ENCODE peak calls at places on chromosomes 13 and 19, in six cellular contexts. One of them, this sample, is unnamed.

GRCh38 chr13:36475468-36475867 is 43.2 kb downstream of the CCNA1 start:
- DNase-seq in K562: no peak
- DNase-seq in HCT116: no peak
- DNase-seq in SK-N-SH: peak
- DNase-seq in HepG2: peak
- DNase-seq in GM12878: no peak
- DNase-seq in this sample: no peak

GRCh38 chr13:25037057-25037813 is 58.7 kb upstream of the PABPC3 start:
- DNase-seq in K562: peak
- DNase-seq in HCT116: peak
- DNase-seq in SK-N-SH: peak
- DNase-seq in HepG2: peak
- DNase-seq in GM12878: no peak
- DNase-seq in this sample: peak

GRCh38 chr19:2917275-2918184 is 16.8 kb downstream of the ZNF57 start:
- DNase-seq in K562: no peak
- DNase-seq in HCT116: no peak
- DNase-seq in SK-N-SH: no peak
- DNase-seq in HepG2: no peak
- DNase-seq in GM12878: no peak
- DNase-seq in this sample: no peak

GRCh38 chr19:41261474-41262190 is 2.5 kb upstream of the HNRNPUL1 start:
- DNase-seq in K562: no peak
- DNase-seq in HCT116: no peak
- DNase-seq in SK-N-SH: no peak
- DNase-seq in HepG2: no peak
- DNase-seq in GM12878: no peak
- DNase-seq in this sample: peak

GRCh38 chr13:33285420-33286124 is at the start of gene STARD13:
- DNase-seq in K562: peak
- DNase-seq in HCT116: peak
- DNase-seq in SK-N-SH: peak
- DNase-seq in HepG2: peak
- DNase-seq in GM12878: peak
- DNase-seq in this sample: peak

GRCh38 chr13:75271851-75272250 is 210.1 kb downstream of the TBC1D4 start:
- DNase-seq in K562: no peak
- DNase-seq in HCT116: no peak
- DNase-seq in SK-N-SH: no peak
- DNase-seq in HepG2: no peak
- DNase-seq in GM12878: no peak
- DNase-seq in this sample: no peak

GRCh38 chr13:46665630-46666482 is 112.9 kb downstream of the LRCH1 start:
- DNase-seq in K562: no peak
- DNase-seq in HCT116: no peak
- DNase-seq in SK-N-SH: peak
- DNase-seq in HepG2: peak
- DNase-seq in GM12878: no peak
- DNase-seq in this sample: no peak

GRCh38 chr19:33406521-33407139 is 33.1 kb downstream of the CEBPG start:
- DNase-seq in K562: peak
- DNase-seq in HCT116: peak
- DNase-seq in SK-N-SH: peak
- DNase-seq in HepG2: peak
- DNase-seq in GM12878: no peak
- DNase-seq in this sample: peak

GRCh38 chr13:81017525-81018152 is 676.7 kb upstream of the SPRY2 start:
- DNase-seq in K562: peak
- DNase-seq in HCT116: peak
- DNase-seq in SK-N-SH: peak
- DNase-seq in HepG2: peak
- DNase-seq in GM12878: no peak
- DNase-seq in this sample: no peak

GRCh38 chr19:29665215-29665825 is at the start of gene PLEKHF1:
- DNase-seq in K562: peak
- DNase-seq in HCT116: peak
- DNase-seq in SK-N-SH: peak
- DNase-seq in HepG2: peak
- DNase-seq in GM12878: no peak
- DNase-seq in this sample: no peak

GRCh38 chr13:43293561-43293960 is 270.2 kb downstream of the DNAJC15 start:
- DNase-seq in K562: no peak
- DNase-seq in HCT116: no peak
- DNase-seq in SK-N-SH: no peak
- DNase-seq in HepG2: no peak
- DNase-seq in GM12878: no peak
- DNase-seq in this sample: no peak

GRCh38 chr13:38348890-38349289 is 761 bp upstream of the UFM1 start:
- DNase-seq in K562: no peak
- DNase-seq in HCT116: no peak
- DNase-seq in SK-N-SH: no peak
- DNase-seq in HepG2: no peak
- DNase-seq in GM12878: no peak
- DNase-seq in this sample: no peak

GRCh38 chr19:6272913-6273600 is 6.7 kb downstream of the MLLT1 start:
- DNase-seq in K562: no peak
- DNase-seq in HCT116: no peak
- DNase-seq in SK-N-SH: no peak
- DNase-seq in HepG2: no peak
- DNase-seq in GM12878: no peak
- DNase-seq in this sample: no peak

GRCh38 chr13:113547248-113547971 is 37.1 kb upstream of the TFDP1 start:
- DNase-seq in K562: no peak
- DNase-seq in HCT116: no peak
- DNase-seq in SK-N-SH: no peak
- DNase-seq in HepG2: no peak
- DNase-seq in GM12878: no peak
- DNase-seq in this sample: no peak

DNA sequence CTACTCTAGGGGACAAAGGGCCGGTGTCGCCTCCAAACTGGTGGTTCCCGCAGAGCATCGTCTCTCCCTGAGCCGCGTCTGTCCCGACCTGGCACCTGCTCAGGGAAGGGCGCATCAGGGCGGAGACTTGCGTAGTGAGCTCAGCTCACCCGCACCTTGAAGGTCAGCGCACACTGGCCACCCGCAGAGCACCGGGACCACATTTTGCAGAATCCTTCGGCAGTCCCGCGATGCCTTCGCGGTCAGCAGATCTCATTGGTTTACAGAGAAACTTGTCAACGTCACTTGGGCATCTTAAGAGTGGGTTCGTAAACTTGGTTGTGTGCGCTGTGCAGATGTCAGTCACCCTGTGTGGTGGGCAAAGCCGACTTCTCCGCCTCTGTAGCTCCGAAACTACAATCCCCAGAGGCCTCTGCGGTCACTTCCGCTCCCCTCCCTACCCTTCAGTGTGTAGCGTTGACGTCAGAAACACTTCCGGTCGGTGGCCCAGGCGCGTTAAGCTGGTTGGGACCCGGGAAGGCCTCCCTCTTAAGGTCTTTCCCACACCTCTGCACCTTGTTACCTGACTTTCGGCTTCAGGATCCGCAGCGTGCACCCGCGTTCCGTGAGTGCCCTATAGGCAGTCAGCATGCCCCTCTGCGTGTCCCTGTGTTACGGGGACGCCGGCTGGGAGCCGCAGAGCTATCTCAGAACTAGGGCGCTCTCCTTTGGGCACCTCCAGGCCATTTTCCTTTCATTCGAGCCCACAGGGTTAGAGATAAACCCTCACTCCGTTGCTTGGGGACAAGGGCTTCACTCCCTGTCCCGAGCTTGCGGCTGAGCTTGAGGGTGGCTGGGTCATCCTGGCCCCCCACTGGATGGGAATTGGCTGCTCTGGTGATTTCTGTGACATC is 36.5 kb upstream of the ZNF527 start:
- DNase-seq in K562: peak
- DNase-seq in HCT116: no peak
- DNase-seq in SK-N-SH: peak
- DNase-seq in HepG2: no peak
- DNase-seq in GM12878: peak
- DNase-seq in this sample: peak
- TF ChIP-seq REST in K562: no peak
- TF ChIP-seq REST in HCT116: no peak
- TF ChIP-seq REST in SK-N-SH: no peak
- TF ChIP-seq REST in HepG2: no peak
- TF ChIP-seq REST in GM12878: no peak
- TF ChIP-seq REST in this sample: no peak

DNA sequence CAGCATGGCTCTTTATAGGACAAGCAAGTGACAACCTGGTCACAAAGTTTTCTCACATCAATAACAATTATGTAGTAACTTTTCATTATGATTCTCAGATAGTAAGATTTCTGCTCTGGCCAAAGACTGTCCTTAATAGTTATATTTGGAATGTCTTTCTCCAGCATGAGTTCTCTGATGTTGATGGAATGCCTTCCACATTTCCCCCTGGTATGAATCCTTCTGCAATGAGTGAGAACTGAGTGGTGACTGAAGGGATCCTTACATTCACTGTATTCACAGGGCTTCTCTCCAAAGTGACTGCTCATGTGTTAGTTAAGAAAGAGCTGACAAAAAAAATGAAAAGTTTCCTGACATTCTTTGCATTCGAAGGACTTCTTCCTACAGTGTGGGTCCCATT is 13.2 kb downstream of the ZNF550 start:
- DNase-seq in K562: no peak
- DNase-seq in HCT116: no peak
- DNase-seq in SK-N-SH: no peak
- DNase-seq in HepG2: no peak
- DNase-seq in GM12878: no peak
- DNase-seq in this sample: no peak
- H3K4me3 ChIP-seq in K562: no peak
- H3K4me3 ChIP-seq in HCT116: no peak
- H3K4me3 ChIP-seq in SK-N-SH: no peak
- H3K4me3 ChIP-seq in HepG2: no peak
- H3K4me3 ChIP-seq in GM12878: no peak
- H3K4me3 ChIP-seq in this sample: no peak

GRCh38 chr13:21232599-21232998 is 56.1 kb downstream of the MRPL57 start:
- DNase-seq in K562: no peak
- DNase-seq in HCT116: no peak
- DNase-seq in SK-N-SH: no peak
- DNase-seq in HepG2: no peak
- DNase-seq in GM12878: no peak
- DNase-seq in this sample: no peak
- TF ChIP-seq SIN3A in K562: no peak
- TF ChIP-seq SIN3A in HCT116: no peak
- TF ChIP-seq SIN3A in SK-N-SH: no peak
- TF ChIP-seq SIN3A in HepG2: no peak
- TF ChIP-seq SIN3A in GM12878: no peak
- TF ChIP-seq SIN3A in this sample: no peak

GRCh38 chr13:110815471-110816204 is 99.2 kb downstream of the ANKRD10 start:
- DNase-seq in K562: no peak
- DNase-seq in HCT116: no peak
- DNase-seq in SK-N-SH: no peak
- DNase-seq in HepG2: no peak
- DNase-seq in GM12878: peak
- DNase-seq in this sample: no peak

GRCh38 chr13:110819203-110820014 is 95.5 kb downstream of the ANKRD10 start:
- DNase-seq in K562: peak
- DNase-seq in HCT116: peak
- DNase-seq in SK-N-SH: peak
- DNase-seq in HepG2: peak
- DNase-seq in GM12878: peak
- DNase-seq in this sample: peak

GRCh38 chr13:110816500-110816899 is 98.4 kb downstream of the ANKRD10 start:
- DNase-seq in K562: no peak
- DNase-seq in HCT116: no peak
- DNase-seq in SK-N-SH: no peak
- DNase-seq in HepG2: no peak
- DNase-seq in GM12878: no peak
- DNase-seq in this sample: no peak

GRCh38 chr13:110818747-110819146 is 96.1 kb downstream of the ANKRD10 start:
- DNase-seq in K562: no peak
- DNase-seq in HCT116: no peak
- DNase-seq in SK-N-SH: no peak
- DNase-seq in HepG2: no peak
- DNase-seq in GM12878: no peak
- DNase-seq in this sample: no peak

DNA sequence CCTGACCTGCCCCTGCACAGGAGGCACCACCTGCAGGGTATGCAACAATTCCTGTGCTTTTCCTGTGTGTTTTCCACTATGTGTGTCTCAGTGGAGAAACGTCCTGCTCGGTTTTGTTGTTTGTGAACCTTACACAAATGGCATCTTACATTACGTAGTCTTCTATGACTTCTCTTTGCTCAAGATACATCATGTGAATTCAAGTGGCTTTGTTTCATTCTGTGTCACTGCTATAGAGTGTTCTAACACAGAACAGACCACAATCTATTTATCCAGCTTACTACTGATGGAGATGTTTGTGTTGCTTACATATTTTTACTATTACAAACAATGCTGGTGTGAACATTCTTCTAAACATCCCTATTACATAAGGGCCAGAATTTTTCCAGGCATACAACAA is 97.7 kb downstream of the ANKRD10 start:
- DNase-seq in K562: no peak
- DNase-seq in HCT116: no peak
- DNase-seq in SK-N-SH: no peak
- DNase-seq in HepG2: no peak
- DNase-seq in GM12878: no peak
- DNase-seq in this sample: no peak
- TF ChIP-seq REST in K562: no peak
- TF ChIP-seq REST in HCT116: no peak
- TF ChIP-seq REST in SK-N-SH: no peak
- TF ChIP-seq REST in HepG2: no peak
- TF ChIP-seq REST in GM12878: no peak
- TF ChIP-seq REST in this sample: no peak

GRCh38 chr13:99067160-99067985 is 89.5 kb upstream of the DOCK9 start:
- DNase-seq in K562: no peak
- DNase-seq in HCT116: peak
- DNase-seq in SK-N-SH: no peak
- DNase-seq in HepG2: peak
- DNase-seq in GM12878: no peak
- DNase-seq in this sample: peak
- H3K4me3 ChIP-seq in K562: no peak
- H3K4me3 ChIP-seq in HCT116: peak
- H3K4me3 ChIP-seq in SK-N-SH: no peak
- H3K4me3 ChIP-seq in HepG2: no peak
- H3K4me3 ChIP-seq in GM12878: no peak
- H3K4me3 ChIP-seq in this sample: no peak

GRCh38 chr13:99199541-99200432 is 867 bp upstream of the UBAC2 start:
- DNase-seq in K562: peak
- DNase-seq in HCT116: no peak
- DNase-seq in SK-N-SH: no peak
- DNase-seq in HepG2: no peak
- DNase-seq in GM12878: no peak
- DNase-seq in this sample: no peak
- TF ChIP-seq SIN3A in K562: no peak
- TF ChIP-seq SIN3A in HCT116: no peak
- TF ChIP-seq SIN3A in SK-N-SH: no peak
- TF ChIP-seq SIN3A in HepG2: no peak
- TF ChIP-seq SIN3A in GM12878: no peak
- TF ChIP-seq SIN3A in this sample: no peak

This sample was measured in Panc1.